ENCODE peak calls at places on chromosomes 5 and 9, in five cellular contexts. T, Z, M, X and L are unnamed samples.

GRCh38 chr5:72956324-72957140 is 691 bp downstream of the FCHO2 start:
- DNase-seq in T (no peak), Z (peak), M (peak), X (peak), L (peak)

GRCh38 chr9:93952119-93952783 is 2.9 kb downstream of the BARX1 start:
- DNase-seq in T (no peak), Z (no peak), M (peak), X (no peak), L (no peak)

GRCh38 chr9:116589392-116590354 is 97.4 kb upstream of the TRIM32 start:
- DNase-seq in T (no peak), Z (no peak), M (peak), X (peak), L (peak)

GRCh38 chr5:7208911-7209310 is 187.0 kb upstream of the ADCY2 start:
- DNase-seq in T (peak), Z (no peak), M (no peak), X (no peak), L (no peak)

GRCh38 chr9:128081052-128081451 is 13.0 kb downstream of the SLC25A25 start:
- DNase-seq in T (no peak), Z (no peak), M (peak), X (peak), L (no peak)

GRCh38 chr5:123203105-123203794 is 114.2 kb downstream of the PRDM6 start:
- DNase-seq in T (no peak), Z (no peak), M (no peak), X (no peak), L (no peak)

GRCh38 chr9:2502760-2503159 is 118.8 kb upstream of the VLDLR start:
- DNase-seq in T (no peak), Z (no peak), M (no peak), X (peak), L (no peak)

GRCh38 chr5:121962347-121962670 is 534 bp downstream of the SRFBP1 start:
- DNase-seq in T (no peak), Z (no peak), M (no peak), X (no peak), L (no peak)

GRCh38 chr9:123586140-123586735 is 230.2 kb downstream of the CRB2 start:
- DNase-seq in T (no peak), Z (no peak), M (no peak), X (no peak), L (no peak)

GRCh38 chr9:33146298-33146697 is 20.8 kb downstream of the B4GALT1 start:
- DNase-seq in T (no peak), Z (no peak), M (no peak), X (no peak), L (no peak)

GRCh38 chr9:69207503-69207902 is 33.4 kb downstream of the TJP2 start:
- DNase-seq in T (no peak), Z (no peak), M (peak), X (no peak), L (no peak)

GRCh38 chr5:132327278-132327959 is 33.2 kb downstream of the SLC22A4 start:
- DNase-seq in T (no peak), Z (no peak), M (no peak), X (peak), L (no peak)

GRCh38 chr9:6978591-6978990 is 220.8 kb downstream of the KDM4C start:
- DNase-seq in T (no peak), Z (no peak), M (no peak), X (no peak), L (no peak)